ENCODE peak calls at places on chromosomes 16 and 17, in four cellular contexts. E is HepG2, V is K562, Z is WTC11. P is an unnamed sample.

GRCh38 chr17:70636517-70637133 is 467.3 kb downstream of the KCNJ2 start:
- DNase-seq in E (peak; percentile 29), V (peak; percentile 23), Z (no peak), P (no peak)

GRCh38 chr17:64005734-64006167 is 7.6 kb downstream of the PRR29 start:
- DNase-seq in E (peak; percentile 62), V (peak; percentile 59), Z (no peak), P (no peak)

GRCh38 chr17:45283711-45284110 is 21.8 kb upstream of the SPATA32 start:
- DNase-seq in E (no peak), V (no peak), Z (no peak), P (no peak)

GRCh38 chr17:49553676-49554335 is 21.9 kb upstream of the NXPH3 start:
- DNase-seq in E (no peak), V (no peak), Z (no peak), P (no peak)

GRCh38 chr16:66020642-66021041 is 345.8 kb upstream of the CDH5 start:
- DNase-seq in E (no peak), V (no peak), Z (no peak), P (no peak)

GRCh38 chr17:59331929-59332889 is 754 bp downstream of the YPEL2 start:
- DNase-seq in E (no peak), V (peak; percentile 53), Z (peak; percentile 38), P (no peak)

GRCh38 chr17:14672830-14673229 is 371.9 kb downstream of the HS3ST3B1 start:
- DNase-seq in E (peak; percentile 5), V (no peak), Z (peak; percentile 12), P (no peak)

GRCh38 chr16:79165541-79165940 is 435.0 kb downstream of the MAF start:
- DNase-seq in E (no peak), V (no peak), Z (no peak), P (no peak)

GRCh38 chr17:46950997-46951621 is 27.9 kb downstream of the RPRML start:
- DNase-seq in E (no peak), V (no peak), Z (no peak), P (no peak)

GRCh38 chr16:4924593-4925378 is 12.2 kb downstream of the PPL start:
- DNase-seq in E (peak; percentile 84), V (no peak), Z (peak; percentile 52), P (no peak)

GRCh38 chr16:49494386-49495150 is 121.0 kb downstream of the C16orf78 start:
- DNase-seq in E (no peak), V (no peak), Z (no peak), P (no peak)

GRCh38 chr16:12874135-12874534 is 27.3 kb upstream of the SHISA9 start:
- DNase-seq in E (no peak), V (no peak), Z (no peak), P (no peak)

GRCh38 chr16:76226011-76226410 is 51.2 kb upstream of the CNTNAP4 start:
- DNase-seq in E (no peak), V (no peak), Z (no peak), P (no peak)

GRCh38 chr16:35011-35775 is 18.2 kb downstream of the POLR3K start:
- DNase-seq in E (no peak), V (no peak), Z (no peak), P (no peak)

GRCh38 chr17:78669975-78670518 is 92.9 kb upstream of the DNAH17 start:
- DNase-seq in E (no peak), V (no peak), Z (no peak), P (no peak)

GRCh38 chr16:68792465-68793324 is 50.6 kb upstream of the TANGO6 start:
- DNase-seq in E (peak; percentile 95), V (no peak), Z (no peak), P (no peak)

GRCh38 chr16:79351927-79352326 is 248.6 kb downstream of the MAF start:
- DNase-seq in E (no peak), V (no peak), Z (no peak), P (no peak)

GRCh38 chr17:76968707-76969597 is 100.7 kb downstream of the MGAT5B start:
- DNase-seq in E (no peak), V (no peak), Z (peak; percentile 96), P (no peak)

GRCh38 chr17:17787568-17787967 is 49.2 kb downstream of the SREBF1 start:
- DNase-seq in E (no peak), V (no peak), Z (no peak), P (no peak)

GRCh38 chr17:62805234-62805633 is 2.9 kb downstream of the MARCHF10 start:
- DNase-seq in E (no peak), V (no peak), Z (no peak), P (no peak)

GRCh38 chr17:27540300-27541105 is 84.3 kb downstream of the KSR1 start:
- DNase-seq in E (peak; percentile 66), V (no peak), Z (no peak), P (no peak)

GRCh38 chr17:18946536-18946935 is 5.4 kb upstream of the SLC5A10 start:
- DNase-seq in E (no peak), V (no peak), Z (no peak), P (no peak)

GRCh38 chr17:79594271-79594670 is 16.6 kb downstream of the RBFOX3 start:
- DNase-seq in E (no peak), V (no peak), Z (no peak), P (no peak)

GRCh38 chr17:3977387-3977786 is 13.2 kb upstream of the ATP2A3 start:
- DNase-seq in E (no peak), V (no peak), Z (no peak), P (no peak)
- TF ChIP-seq TCF7 in E (no peak), V (no peak), Z (no peak), P (no peak)

GRCh38 chr16:57882797-57883196 is 80.5 kb upstream of the KIFC3 start:
- DNase-seq in E (no peak), V (no peak), Z (no peak), P (no peak)
- TF ChIP-seq TCF7 in E (no peak), V (no peak), Z (no peak), P (no peak)

GRCh38 chr17:80612997-80613731 is 68.5 kb downstream of the RPTOR start:
- DNase-seq in E (no peak), V (no peak), Z (no peak), P (no peak)
- TF ChIP-seq TCF7 in E (no peak), V (no peak), Z (no peak), P (no peak)

DNA sequence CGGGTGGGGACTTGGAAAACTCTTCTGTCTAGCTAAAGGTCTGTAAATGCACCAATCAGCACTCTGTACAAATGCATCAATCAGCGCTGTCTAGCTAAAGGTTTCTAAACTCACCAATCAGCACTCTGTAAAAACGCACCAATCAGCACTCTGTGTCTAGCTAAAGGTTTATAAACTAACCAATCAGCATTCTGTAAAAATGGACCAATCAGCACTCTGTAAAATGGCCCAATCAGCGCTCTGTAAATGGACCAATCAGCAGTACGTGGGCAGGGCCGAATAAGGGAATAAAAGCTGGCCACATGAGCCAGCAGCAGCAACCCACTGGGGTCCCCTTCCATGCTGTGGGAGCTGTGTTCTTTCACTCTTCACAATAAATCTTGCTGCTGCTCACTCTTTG is 55.3 kb downstream of the ANKRD11 start:
- DNase-seq in E (no peak), V (peak; percentile 45), Z (no peak), P (no peak)
- TF ChIP-seq TCF7 in E (no peak), V (no peak), Z (no peak), P (no peak)

GRCh38 chr16:85390511-85391174 is 222.5 kb upstream of the GSE1 start:
- DNase-seq in E (peak; percentile 90), V (peak; percentile 90), Z (peak; percentile 7), P (no peak)
- TF ChIP-seq TCF7 in E (no peak), V (peak; percentile 26), Z (no peak), P (no peak)

GRCh38 chr16:15954814-15955151 is 5.4 kb downstream of the ABCC1 start:
- DNase-seq in E (no peak), V (no peak), Z (no peak), P (no peak)
- TF ChIP-seq TCF7 in E (no peak), V (no peak), Z (no peak), P (no peak)

GRCh38 chr17:6536053-6536452 is 20.3 kb downstream of the PITPNM3 start:
- DNase-seq in E (no peak), V (no peak), Z (no peak), P (no peak)

GRCh38 chr17:6534846-6535514 is 21.4 kb downstream of the PITPNM3 start:
- DNase-seq in E (no peak), V (no peak), Z (no peak), P (no peak)

GRCh38 chr17:6532441-6532885 is 23.9 kb downstream of the PITPNM3 start:
- DNase-seq in E (no peak), V (no peak), Z (no peak), P (no peak)

GRCh38 chr17:6539871-6540270 is 16.5 kb downstream of the PITPNM3 start:
- DNase-seq in E (no peak), V (no peak), Z (no peak), P (no peak)

GRCh38 chr17:6536566-6537065 is 19.7 kb downstream of the PITPNM3 start:
- DNase-seq in E (no peak), V (no peak), Z (no peak), P (no peak)
- TF ChIP-seq TCF7 in E (no peak), V (no peak), Z (no peak), P (no peak)

GRCh38 chr17:39012725-39013124 is 45.5 kb upstream of the FBXO47 start:
- DNase-seq in E (no peak), V (no peak), Z (no peak), P (no peak)

GRCh38 chr17:39014044-39014794 is 47.0 kb upstream of the FBXO47 start:
- DNase-seq in E (peak; percentile 39), V (peak; percentile 37), Z (no peak), P (no peak)

GRCh38 chr17:39008633-39009032 is 41.4 kb upstream of the FBXO47 start:
- DNase-seq in E (no peak), V (no peak), Z (no peak), P (no peak)

GRCh38 chr17:39011907-39012468 is 44.8 kb upstream of the FBXO47 start:
- DNase-seq in E (peak; percentile 20), V (no peak), Z (peak; percentile 59), P (no peak)

GRCh38 chr17:39009471-39010085 is 42.4 kb upstream of the FBXO47 start:
- DNase-seq in E (no peak), V (no peak), Z (no peak), P (no peak)
- TF ChIP-seq TCF7 in E (no peak), V (no peak), Z (no peak), P (no peak)

P was measured in GM12878.